ENCODE peak calls at places on chromosomes 3 and 15, in five cellular contexts. B is neuronal stem cell, T is H9, W is H1, K is trophoblast cell. U is an unnamed sample.
A peak's percentile ranks its signal among the peaks of the same experiment; 100 is the strongest.

GRCh38 chr3:197183582-197183981 is 114.8 kb downstream of the DLG1 start:
- DNase-seq in B (no peak), T (peak; percentile 31), W (no peak), K (no peak), U (no peak)

GRCh38 chr3:188084751-188085595 is 69.0 kb upstream of the LPP start:
- DNase-seq in B (no peak), T (peak; percentile 48), W (no peak), K (no peak), U (no peak)

GRCh38 chr15:84633311-84634227 is 20.5 kb downstream of the WDR73 start:
- DNase-seq in B (peak; percentile 59), T (peak; percentile 64), W (peak; percentile 81), K (peak; percentile 89), U (peak; percentile 67)

GRCh38 chr3:126365351-126366274 is 8.4 kb upstream of the KLF15 start:
- DNase-seq in B (no peak), T (no peak), W (no peak), K (no peak), U (no peak)

GRCh38 chr3:188954590-188955208 is 217.1 kb upstream of the TPRG1 start:
- DNase-seq in B (peak; percentile 90), T (peak; percentile 80), W (peak; percentile 88), K (peak; percentile 63), U (peak; percentile 88)

GRCh38 chr3:195072916-195073564 is 197.9 kb downstream of the XXYLT1 start:
- DNase-seq in B (no peak), T (no peak), W (no peak), K (no peak), U (no peak)

GRCh38 chr15:48469271-48469670 is 138.0 kb downstream of the DUT start:
- DNase-seq in B (no peak), T (no peak), W (no peak), K (peak; percentile 10), U (no peak)

GRCh38 chr3:121970047-121970446 is 52.0 kb downstream of the ILDR1 start:
- DNase-seq in B (no peak), T (no peak), W (no peak), K (no peak), U (peak; percentile 1)

GRCh38 chr3:131995936-131996335 is 38.9 kb downstream of the CPNE4 start:
- DNase-seq in B (no peak), T (no peak), W (no peak), K (no peak), U (no peak)

GRCh38 chr3:122577409-122578028 is at the start of gene PARP15:
- DNase-seq in B (no peak), T (peak; percentile 60), W (peak; percentile 67), K (no peak), U (no peak)

GRCh38 chr3:189947068-189947467 is 173.6 kb downstream of the P3H2 start:
- DNase-seq in B (no peak), T (no peak), W (no peak), K (no peak), U (no peak)

GRCh38 chr3:77868725-77869124 is 828.8 kb downstream of the ROBO2 start:
- DNase-seq in B (no peak), T (no peak), W (no peak), K (no peak), U (no peak)

GRCh38 chr15:88987951-88988671 is 74.9 kb upstream of the MFGE8 start:
- DNase-seq in B (no peak), T (peak; percentile 72), W (peak; percentile 72), K (no peak), U (peak; percentile 73)

GRCh38 chr3:101065962-101066361 is 72.7 kb upstream of the ABI3BP start:
- DNase-seq in B (no peak), T (no peak), W (no peak), K (no peak), U (peak; percentile 96)

GRCh38 chr3:52498134-52499054 is 3.3 kb downstream of the STAB1 start:
- DNase-seq in B (no peak), T (no peak), W (no peak), K (no peak), U (peak; percentile 53)

GRCh38 chr3:43872301-43872700 is 181.6 kb downstream of the ABHD5 start:
- DNase-seq in B (no peak), T (peak; percentile 27), W (peak; percentile 34), K (no peak), U (peak; percentile 91)

GRCh38 chr3:42498034-42498433 is 4.4 kb upstream of the VIPR1 start:
- DNase-seq in B (no peak), T (peak; percentile 9), W (no peak), K (no peak), U (no peak)

GRCh38 chr3:45993421-45994027 is 2.1 kb downstream of the FYCO1 start:
- DNase-seq in B (no peak), T (no peak), W (no peak), K (no peak), U (no peak)

GRCh38 chr3:89795506-89795905 is 688.1 kb downstream of the EPHA3 start:
- DNase-seq in B (no peak), T (no peak), W (no peak), K (no peak), U (no peak)

GRCh38 chr3:111732248-111732879 is 126.7 kb upstream of the PHLDB2 start:
- DNase-seq in B (no peak), T (no peak), W (no peak), K (no peak), U (no peak)

GRCh38 chr3:113948015-113948917 is 453 bp downstream of the ZDHHC23 start:
- DNase-seq in B (peak; percentile 47), T (peak; percentile 81), W (peak; percentile 85), K (peak; percentile 53), U (no peak)

GRCh38 chr15:36598529-36599177 is 19.2 kb downstream of the CDIN1 start:
- DNase-seq in B (no peak), T (no peak), W (no peak), K (no peak), U (peak; percentile 61)

GRCh38 chr3:73605388-73605787 is 19.4 kb downstream of the PDZRN3 start:
- DNase-seq in B (no peak), T (no peak), W (no peak), K (no peak), U (peak; percentile 91)

GRCh38 chr3:127735767-127736693 is 63.3 kb downstream of the ABTB1 start:
- DNase-seq in B (no peak), T (no peak), W (no peak), K (no peak), U (peak; percentile 86)

GRCh38 chr3:186598108-186598784 is 14.6 kb upstream of the AHSG start:
- DNase-seq in B (no peak), T (no peak), W (no peak), K (peak; percentile 67), U (peak; percentile 45)

GRCh38 chr3:56725175-56725574 is 42.1 kb upstream of the TASOR start:
- DNase-seq in B (no peak), T (no peak), W (no peak), K (no peak), U (no peak)

GRCh38 chr3:150763841-150764483 is 993 bp upstream of the SIAH2 start:
- DNase-seq in B (peak; percentile 32), T (peak; percentile 57), W (no peak), K (peak; percentile 50), U (peak; percentile 54)

GRCh38 chr3:150761831-150762661 is 923 bp downstream of the SIAH2 start:
- DNase-seq in B (peak; percentile 41), T (peak; percentile 52), W (peak; percentile 60), K (no peak), U (peak; percentile 56)

GRCh38 chr3:150763122-150763840 is at the start of gene SIAH2:
- DNase-seq in B (peak; percentile 80), T (peak; percentile 72), W (peak; percentile 81), K (peak; percentile 93), U (peak; percentile 93)

GRCh38 chr3:150760431-150761200 is 2.4 kb downstream of the SIAH2 start:
- DNase-seq in B (no peak), T (no peak), W (no peak), K (no peak), U (no peak)

GRCh38 chr3:150762662-150763121 is 277 bp downstream of the SIAH2 start:
- DNase-seq in B (no peak), T (peak; percentile 31), W (no peak), K (no peak), U (no peak)
- H3K14ac ChIP-seq in B (no peak overlapping the region), T (peak overlapping the region; percentile 3), W (no peak overlapping the region), K (peak overlapping the region; percentile 91), U (no peak overlapping the region)

GRCh38 chr15:56918907-56919707 is 663 bp downstream of the TCF12 start:
- DNase-seq in B (peak; percentile 55), T (peak; percentile 61), W (peak; percentile 70), K (peak; percentile 62), U (peak; percentile 73)
- H3K14ac ChIP-seq in B (peak overlapping the region; percentile 97), T (peak overlapping the region; percentile 41), W (no peak overlapping the region), K (peak overlapping the region; percentile 100), U (peak overlapping the region; percentile 93)

GRCh38 chr15:60397772-60398445 is at the start of gene ANXA2:
- DNase-seq in B (no peak), T (peak; percentile 86), W (peak; percentile 79), K (peak; percentile 86), U (peak; percentile 84)

GRCh38 chr15:60395276-60396011 is 2.3 kb downstream of the ANXA2 start:
- DNase-seq in B (no peak), T (no peak), W (no peak), K (no peak), U (no peak)

GRCh38 chr15:60396100-60396499 is 1.7 kb downstream of the ANXA2 start:
- DNase-seq in B (no peak), T (no peak), W (no peak), K (peak; percentile 90), U (no peak)

GRCh38 chr15:60396560-60396963 is 1.2 kb downstream of the ANXA2 start:
- DNase-seq in B (no peak), T (no peak), W (no peak), K (no peak), U (no peak)

DNA sequence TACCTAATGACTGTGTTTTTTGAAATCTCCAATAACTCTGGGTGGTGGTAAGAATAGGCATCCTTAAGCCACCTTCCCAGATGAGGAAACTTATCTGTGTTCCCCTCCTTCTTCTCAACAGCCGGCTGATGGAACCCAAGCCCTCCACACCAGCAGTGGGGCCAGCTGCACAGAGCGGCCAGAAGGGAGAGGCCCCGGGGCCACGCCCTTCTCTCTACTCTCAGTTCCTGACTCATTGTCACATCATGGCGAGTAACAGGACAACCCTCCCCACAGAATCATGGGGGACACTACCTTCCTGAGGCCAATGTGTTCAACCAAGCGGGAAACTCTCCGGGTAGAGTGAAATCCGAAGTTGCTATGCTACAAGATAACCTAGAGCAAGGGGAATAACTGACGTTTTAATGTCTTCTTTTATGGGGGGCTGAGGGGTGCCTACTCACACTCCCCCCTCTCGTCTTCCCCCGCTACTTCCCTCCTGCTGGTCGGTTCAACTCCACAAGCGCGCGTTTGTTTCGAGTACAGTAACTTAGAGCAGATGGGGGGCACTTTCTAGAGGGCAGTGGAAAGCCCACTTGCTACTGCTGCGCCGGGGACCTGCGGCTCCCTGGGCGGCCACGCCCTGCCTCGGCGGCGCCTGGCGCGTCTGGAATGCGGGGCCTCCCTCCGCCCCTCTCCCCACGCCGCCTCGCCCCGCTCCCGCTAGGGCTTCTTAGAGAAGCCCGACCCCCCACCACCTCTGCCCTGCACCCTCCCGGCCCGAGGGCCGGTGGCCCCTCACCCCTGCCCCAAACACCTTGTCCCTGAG is 618 bp downstream of the ANXA2 start:
- DNase-seq in B (no peak), T (peak; percentile 65), W (peak; percentile 67), K (peak; percentile 71), U (peak; percentile 68)
- H3K14ac ChIP-seq in B (no peak overlapping the region), T (peak overlapping the region; percentile 76), W (no peak overlapping the region), K (peak overlapping the region; percentile 100), U (peak overlapping the region; percentile 98)

DNA sequence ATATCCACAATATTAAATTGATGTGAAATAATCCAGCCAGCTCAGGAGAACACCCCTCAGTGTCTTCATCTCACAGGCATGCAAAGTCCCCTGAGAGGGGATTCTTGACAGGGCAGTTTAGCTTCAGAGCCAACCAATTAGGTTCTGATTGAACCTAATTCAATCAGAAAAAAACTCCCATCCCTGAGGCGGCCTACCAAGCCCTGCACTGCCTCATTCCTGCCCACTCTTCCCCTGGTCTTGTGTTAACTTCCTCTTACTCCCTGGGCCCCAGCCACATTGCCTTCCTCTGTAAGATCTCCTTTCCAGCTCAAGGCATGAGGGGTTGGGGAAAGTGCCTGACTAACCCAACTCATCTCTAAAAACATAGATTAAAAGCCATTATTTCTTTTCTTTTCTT is 46.1 kb downstream of the FRMD4B start:
- DNase-seq in B (no peak), T (no peak), W (no peak), K (no peak), U (no peak)
- H3K14ac ChIP-seq in B (no peak overlapping the region), T (no peak overlapping the region), W (no peak overlapping the region), K (no peak overlapping the region), U (no peak overlapping the region)